ENCODE peak calls at places on chromosomes 4 and X, in four cellular contexts. G is A549, Y is SK-N-SH, N is GM12878. J is an unnamed sample.
A peak's percentile ranks its signal among the peaks of the same experiment; 100 is the strongest.

GRCh38 chr4:14180983-14181601 is 553.6 kb upstream of the BOD1L1 start:
- DNase-seq in G (peak; percentile 82), Y (no peak), N (no peak), J (no peak)

GRCh38 chr4:106993846-106994245 is 42.3 kb downstream of the DKK2 start:
- DNase-seq in G (no peak), Y (peak; percentile 4), N (no peak), J (no peak)

GRCh38 chrX:68396953-68397352 is 36.3 kb downstream of the OPHN1 start:
- DNase-seq in G (no peak), Y (peak; percentile 28), N (no peak), J (no peak)

GRCh38 chr4:159447296-159447695 is 344.4 kb downstream of the RAPGEF2 start:
- DNase-seq in G (no peak), Y (no peak), N (no peak), J (no peak)

GRCh38 chrX:71910526-71911022 is at the start of gene NHSL2:
- DNase-seq in G (peak; percentile 25), Y (no peak), N (no peak), J (no peak)

GRCh38 chr4:128757712-128758111 is 51.8 kb upstream of the JADE1 start:
- DNase-seq in G (no peak), Y (no peak), N (no peak), J (no peak)

GRCh38 chr4:11471613-11472012 is 42.9 kb upstream of the HS3ST1 start:
- DNase-seq in G (no peak), Y (no peak), N (peak; percentile 39), J (no peak)

GRCh38 chrX:115018944-115019343 is 1.5 kb upstream of the IL13RA2 start:
- DNase-seq in G (no peak), Y (no peak), N (no peak), J (no peak)

GRCh38 chr4:40648742-40649281 is 19.1 kb upstream of the RBM47 start:
- DNase-seq in G (no peak), Y (no peak), N (no peak), J (no peak)

GRCh38 chrX:132480581-132481203 is 8.1 kb downstream of the MBNL3 start:
- DNase-seq in G (no peak), Y (no peak), N (peak; percentile 55), J (peak; percentile 82)

GRCh38 chr4:155885666-155886065 is 17.8 kb upstream of the TDO2 start:
- DNase-seq in G (no peak), Y (no peak), N (no peak), J (no peak)

GRCh38 chr4:111961806-111962205 is 183.4 kb upstream of the FAM241A start:
- DNase-seq in G (no peak), Y (no peak), N (no peak), J (no peak)

GRCh38 chr4:167956676-167957075 is 135.7 kb upstream of the ANXA10 start:
- DNase-seq in G (no peak), Y (no peak), N (no peak), J (no peak)

GRCh38 chrX:17456526-17456925 is 81.5 kb downstream of the NHS start:
- DNase-seq in G (no peak), Y (no peak), N (no peak), J (no peak)

GRCh38 chr4:81493895-81494490 is 22.3 kb upstream of the RASGEF1B start:
- DNase-seq in G (no peak), Y (no peak), N (no peak), J (no peak)

GRCh38 chr4:152825336-152825735 is 45.6 kb downstream of the ARFIP1 start:
- DNase-seq in G (no peak), Y (no peak), N (no peak), J (no peak)

GRCh38 chr4:42643685-42644084 is 13.2 kb downstream of the ATP8A1 start:
- DNase-seq in G (no peak), Y (no peak), N (peak; percentile 81), J (peak; percentile 1)

GRCh38 chr4:152278505-152279301 is 257.2 kb downstream of the FBXW7 start:
- DNase-seq in G (no peak), Y (no peak), N (peak; percentile 71), J (no peak)

GRCh38 chr4:36285784-36286480 is 4.5 kb downstream of the DTHD1 start:
- DNase-seq in G (no peak), Y (no peak), N (peak; percentile 93), J (no peak)

GRCh38 chr4:7067523-7068278 is at the start of gene GRPEL1:
- DNase-seq in G (peak; percentile 98), Y (peak; percentile 99), N (peak; percentile 98), J (peak; percentile 99)

GRCh38 chrX:12903646-12904045 is 2.8 kb upstream of the TLR8 start:
- DNase-seq in G (no peak), Y (no peak), N (no peak), J (no peak)

GRCh38 chrX:12896935-12897334 is 9.5 kb upstream of the TLR8 start:
- DNase-seq in G (no peak), Y (no peak), N (no peak), J (no peak)

GRCh38 chrX:12898073-12898472 is 8.3 kb upstream of the TLR8 start:
- DNase-seq in G (no peak), Y (no peak), N (no peak), J (no peak)

GRCh38 chrX:12899506-12899905 is 6.9 kb upstream of the TLR8 start:
- DNase-seq in G (no peak), Y (no peak), N (no peak), J (no peak)

GRCh38 chrX:12901486-12901885 is 4.9 kb upstream of the TLR8 start:
- DNase-seq in G (peak; percentile 61), Y (peak; percentile 70), N (no peak), J (peak; percentile 11)
- TF ChIP-seq PBX3 in G (no peak), Y (no peak), N (no peak), J (no peak)

GRCh38 chr4:71689822-71690221 is 94.1 kb downstream of the GC start:
- DNase-seq in G (no peak), Y (no peak), N (no peak), J (no peak)
- TF ChIP-seq PBX3 in G (no peak), Y (no peak), N (no peak), J (no peak)

DNA sequence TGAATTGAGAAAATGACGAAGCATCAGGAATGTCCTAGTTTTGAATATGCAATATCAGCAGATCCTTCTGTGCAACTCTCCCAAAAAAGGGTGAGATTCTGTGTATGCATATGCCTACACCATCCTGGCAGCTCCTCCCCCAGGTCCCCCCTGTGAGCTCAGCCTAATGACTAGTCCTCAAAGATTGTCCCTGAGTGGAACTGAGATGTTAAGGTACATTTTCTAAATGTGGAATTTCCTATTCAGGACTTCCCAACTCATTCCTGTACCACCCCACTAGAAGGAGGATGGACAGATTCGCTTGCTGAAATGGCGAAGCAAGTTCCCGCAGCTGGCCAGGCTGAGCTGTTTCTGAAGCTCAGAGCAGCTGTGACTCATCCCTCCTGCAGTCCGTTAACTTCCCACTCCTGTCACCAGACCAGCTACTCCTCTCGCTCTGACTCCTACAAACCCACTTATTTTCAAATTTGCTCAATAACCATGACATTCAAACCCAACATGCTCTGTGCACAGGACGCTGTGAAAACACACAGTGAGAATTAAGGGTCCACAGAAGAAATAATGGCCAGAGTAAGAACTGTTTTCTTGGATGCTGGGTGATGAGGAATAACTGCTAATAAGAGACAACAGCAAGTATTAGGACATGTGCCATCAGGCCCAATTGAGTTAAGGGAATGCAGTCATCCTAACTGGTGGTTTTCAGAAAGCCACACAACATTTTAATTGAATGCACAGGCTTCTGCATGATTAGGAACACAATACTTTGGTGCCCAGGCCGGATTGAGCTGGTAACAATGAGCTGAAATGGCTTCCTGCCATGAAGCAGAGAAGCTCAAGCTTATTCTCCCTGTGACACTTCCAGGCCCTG is 40.0 kb upstream of the IRF2 start:
- DNase-seq in G (peak; percentile 8), Y (peak; percentile 35), N (peak; percentile 94), J (no peak)
- TF ChIP-seq PBX3 in G (no peak), Y (peak; percentile 71), N (peak; percentile 86), J (no peak)

DNA sequence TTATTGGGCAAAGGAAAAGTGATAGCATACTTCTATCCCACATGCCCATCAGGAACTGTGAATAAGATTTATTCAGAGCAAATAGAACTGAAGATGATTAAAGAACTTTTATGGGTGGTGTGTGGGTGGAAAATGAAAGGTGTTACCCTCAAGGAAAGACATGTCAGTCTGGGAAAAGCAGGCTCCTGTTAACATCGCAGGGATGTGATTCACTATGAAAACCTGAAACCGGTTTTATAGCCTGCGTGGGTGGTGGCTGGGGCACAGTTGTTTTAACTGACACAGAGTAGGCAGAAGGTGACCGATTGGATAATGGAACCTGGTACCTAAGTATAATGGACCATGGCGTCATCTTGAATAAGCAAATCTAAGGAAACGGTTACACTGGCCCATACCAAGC is 61.3 kb upstream of the CASK start:
- DNase-seq in G (no peak), Y (no peak), N (no peak), J (no peak)
- TF ChIP-seq PBX3 in G (no peak), Y (no peak), N (no peak), J (no peak)

GRCh38 chrX:55450259-55450658 is 1.7 kb upstream of the MAGEH1 start:
- DNase-seq in G (peak; percentile 13), Y (no peak), N (no peak), J (peak; percentile 3)

GRCh38 chrX:55451990-55452824 is at the start of gene MAGEH1:
- DNase-seq in G (peak; percentile 67), Y (peak; percentile 74), N (peak; percentile 55), J (peak; percentile 52)

GRCh38 chrX:55451125-55451524 is 802 bp upstream of the MAGEH1 start:
- DNase-seq in G (no peak), Y (no peak), N (no peak), J (no peak)

GRCh38 chrX:55451626-55451989 is 319 bp upstream of the MAGEH1 start:
- DNase-seq in G (no peak), Y (no peak), N (no peak), J (no peak)

DNA sequence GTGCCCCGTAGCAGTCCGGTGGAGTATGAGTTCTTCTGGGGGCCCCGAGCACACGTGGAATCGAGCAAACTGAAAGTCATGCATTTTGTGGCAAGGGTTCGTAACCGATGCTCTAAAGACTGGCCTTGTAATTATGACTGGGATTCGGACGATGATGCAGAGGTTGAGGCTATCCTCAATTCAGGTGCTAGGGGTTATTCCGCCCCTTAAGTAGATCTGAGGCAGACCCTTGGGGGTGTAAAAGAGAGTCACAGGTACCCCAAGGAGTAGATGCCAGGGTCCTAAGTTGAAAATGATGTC is 848 bp downstream of the MAGEH1 start:
- DNase-seq in G (no peak), Y (peak; percentile 10), N (no peak), J (no peak)
- TF ChIP-seq PBX3 in G (no peak), Y (no peak), N (no peak), J (no peak)

J was measured in HepG2.